ENCODE peak calls at places on chromosomes 5 and 9, in nine cellular contexts. K, E, D, S, V, I, P, Z and O are unnamed samples.

GRCh38 chr9:98215266-98215665 is 22.8 kb upstream of the CORO2A start:
- DNase-seq in I (no peak), E (no peak), Z (no peak), S (no peak), D (no peak), V (no peak), P (no peak), K (no peak), O (no peak)

GRCh38 chr5:4245511-4245910 is 649.9 kb downstream of the IRX1 start:
- DNase-seq in V (no peak), E (no peak), P (no peak), K (no peak), I (no peak), Z (peak), D (no peak), S (no peak), O (no peak)

GRCh38 chr5:164335837-164336236 is 830.4 kb downstream of the MAT2B start:
- DNase-seq in I (peak), P (no peak), K (no peak), V (peak), Z (no peak), E (no peak), S (no peak), D (no peak), O (no peak)

GRCh38 chr9:120386390-120387131 is 193.4 kb downstream of the CDK5RAP2 start:
- DNase-seq in I (peak), Z (no peak), K (no peak), D (peak), S (peak), V (no peak), E (no peak), P (no peak), O (no peak)

GRCh38 chr9:12702160-12702758 is 9.1 kb downstream of the TYRP1 start:
- DNase-seq in V (peak), P (peak), I (no peak), K (no peak), Z (no peak), D (no peak), E (no peak), S (no peak), O (no peak)

GRCh38 chr5:122120957-122121356 is 8.4 kb upstream of the ZNF474 start:
- DNase-seq in K (no peak), S (no peak), P (no peak), D (no peak), Z (no peak), I (no peak), V (no peak), E (no peak), O (no peak)

GRCh38 chr5:83470516-83470915 is 1.0 kb upstream of the VCAN start:
- DNase-seq in I (no peak), K (no peak), V (no peak), P (no peak), S (no peak), Z (no peak), E (no peak), D (no peak), O (no peak)

GRCh38 chr9:96141666-96142065 is 160.3 kb downstream of the HSD17B3 start:
- DNase-seq in S (no peak), I (no peak), P (no peak), V (no peak), D (no peak), Z (no peak), K (no peak), E (no peak), O (no peak)

GRCh38 chr5:134638760-134639201 is 6.2 kb upstream of the SAR1B start:
- DNase-seq in I (no peak), K (no peak), D (no peak), P (no peak), E (no peak), S (no peak), Z (no peak), V (no peak), O (no peak)

GRCh38 chr9:104907278-104907951 is 20.5 kb downstream of the ABCA1 start:
- DNase-seq in S (no peak), Z (no peak), K (no peak), I (peak), V (no peak), P (no peak), E (no peak), D (no peak), O (peak)

GRCh38 chr5:105917189-105917588 is 1753.5 kb downstream of the EFNA5 start:
- DNase-seq in K (no peak), E (no peak), P (no peak), S (no peak), D (no peak), V (no peak), I (no peak), Z (no peak), O (no peak)

GRCh38 chr5:91183743-91184142 is 199.4 kb downstream of the ARRDC3 start:
- DNase-seq in D (no peak), S (no peak), P (no peak), V (no peak), I (no peak), K (no peak), Z (no peak), E (no peak), O (no peak)

GRCh38 chr9:7324031-7324654 is 475.4 kb downstream of the DMAC1 start:
- DNase-seq in D (no peak), I (no peak), E (no peak), P (no peak), V (no peak), S (no peak), Z (no peak), K (no peak), O (no peak)

GRCh38 chr9:91376239-91376638 is 14.5 kb upstream of the AUH start:
- DNase-seq in K (no peak), E (no peak), V (no peak), Z (no peak), I (no peak), S (no peak), D (no peak), P (no peak), O (no peak)

GRCh38 chr5:157860898-157861894 is 2.3 kb upstream of the CLINT1 start:
- DNase-seq in I (no peak), S (no peak), K (no peak), P (peak), E (peak), V (no peak), D (no peak), Z (no peak), O (no peak)

GRCh38 chr9:135076876-135077430 is 10.5 kb upstream of the OLFM1 start:
- DNase-seq in E (no peak), S (no peak), V (no peak), Z (no peak), D (no peak), P (no peak), I (no peak), K (peak), O (no peak)

GRCh38 chr5:133453825-133454224 is 158.5 kb downstream of the FSTL4 start:
- DNase-seq in E (no peak), P (no peak), V (no peak), K (no peak), S (no peak), Z (no peak), I (no peak), D (no peak), O (no peak)

GRCh38 chr5:140083650-140084049 is 30.3 kb upstream of the PURA start:
- DNase-seq in V (no peak), P (no peak), D (no peak), I (no peak), K (no peak), Z (no peak), E (no peak), S (no peak), O (no peak)

GRCh38 chr9:133986061-133986460 is 6.1 kb downstream of the VAV2 start:
- DNase-seq in K (no peak), P (no peak), E (no peak), I (no peak), Z (no peak), D (no peak), V (no peak), S (no peak), O (no peak)

GRCh38 chr5:94992325-94992724 is 292.6 kb downstream of the MCTP1 start:
- DNase-seq in V (no peak), Z (no peak), P (no peak), S (no peak), D (no peak), E (peak), K (no peak), I (no peak), O (no peak)

GRCh38 chr5:109833946-109834345 is 144.2 kb downstream of the MAN2A1 start:
- DNase-seq in I (no peak), P (no peak), D (no peak), K (no peak), E (no peak), Z (no peak), V (no peak), S (no peak), O (no peak)

GRCh38 chr9:119963798-119964372 is 594.6 kb upstream of the BRINP1 start:
- DNase-seq in E (no peak), D (no peak), P (peak), S (peak), V (peak), I (peak), K (no peak), Z (no peak), O (peak)

GRCh38 chr5:145965804-145966203 is 29.4 kb downstream of the SH3RF2 start:
- DNase-seq in P (no peak), Z (no peak), D (peak), K (no peak), V (no peak), E (no peak), S (no peak), I (no peak), O (no peak)

GRCh38 chr9:87322840-87323635 is 174.6 kb upstream of the DAPK1 start:
- DNase-seq in D (no peak), I (peak), Z (no peak), K (no peak), S (no peak), E (no peak), V (no peak), P (no peak), O (no peak)

GRCh38 chr9:115400801-115401200 is 282.8 kb upstream of the TNC start:
- DNase-seq in D (no peak), V (no peak), I (peak), Z (no peak), K (no peak), P (peak), S (no peak), E (no peak), O (peak)

GRCh38 chr9:128503870-128504269 is 649 bp upstream of the GLE1 start:
- DNase-seq in E (peak), I (no peak), D (no peak), V (no peak), S (peak), Z (no peak), K (no peak), P (peak), O (no peak)

GRCh38 chr9:90062982-90063381 is 458.2 kb downstream of the GADD45G start:
- DNase-seq in S (no peak), Z (no peak), V (no peak), E (no peak), D (no peak), I (no peak), P (no peak), K (no peak), O (peak)

GRCh38 chr5:133801955-133802751 is 166.3 kb downstream of the C5orf15 start:
- DNase-seq in I (peak), E (no peak), V (no peak), Z (no peak), S (no peak), D (peak), K (no peak), P (no peak), O (no peak)

GRCh38 chr5:134245101-134245604 is 19.3 kb upstream of the PPP2CA start:
- DNase-seq in D (no peak), E (no peak), V (no peak), S (peak), P (peak), Z (no peak), I (peak), K (peak), O (peak)